ENCODE peak calls at places on chromosomes 4 and X, in seven cellular contexts. D is ovary; V is fibroblast of lung; Q is brain microvascular endothelial cell; X is suprapubic skin; L is PC-3; R is CD8-positive, alpha-beta T cell. A is an unnamed sample.

GRCh38 chrX:68018248-68019203 is 414.8 kb downstream of the OPHN1 start:
- DNase-seq in D (no peak), V (peak; percentile 7), Q (peak; percentile 18), X (no peak), L (peak; percentile 44), R (no peak), A (no peak)

GRCh38 chr4:186820371-186820990 is 96.8 kb upstream of the FAT1 start:
- DNase-seq in D (no peak), V (peak; percentile 77), Q (peak; percentile 77), X (no peak), L (no peak), R (no peak), A (no peak)

GRCh38 chrX:7147978-7148824 is at the start of gene PUDP:
- DNase-seq in D (peak; percentile 95), V (peak; percentile 71), Q (peak; percentile 80), X (peak; percentile 79), L (peak; percentile 84), R (peak; percentile 66), A (no peak)

GRCh38 chrX:152927858-152928760 is 30.2 kb downstream of the ZNF185 start:
- DNase-seq in D (no peak), V (no peak), Q (no peak), X (no peak), L (no peak), R (no peak), A (no peak)

GRCh38 chr4:158667651-158668198 is 4.0 kb downstream of the C4orf46 start:
- DNase-seq in D (no peak), V (no peak), Q (peak; percentile 16), X (no peak), L (peak; percentile 53), R (no peak), A (no peak)

GRCh38 chr4:38237139-38237538 is 276.9 kb downstream of the PTTG2 start:
- DNase-seq in D (no peak), V (peak; percentile 81), Q (peak; percentile 21), X (no peak), L (peak; percentile 80), R (no peak), A (peak; percentile 9)

GRCh38 chr4:81447551-81448266 is 24.0 kb downstream of the RASGEF1B start:
- DNase-seq in D (no peak), V (no peak), Q (peak; percentile 53), X (no peak), L (no peak), R (no peak), A (no peak)

GRCh38 chr4:143961084-143961483 is 55.7 kb upstream of the GYPE start:
- DNase-seq in D (no peak), V (no peak), Q (no peak), X (no peak), L (no peak), R (no peak), A (no peak)

GRCh38 chr4:3473943-3474335 is 10.8 kb downstream of the DOK7 start:
- DNase-seq in D (no peak), V (no peak), Q (no peak), X (no peak), L (no peak), R (no peak), A (no peak)

GRCh38 chr4:141311805-141312204 is 91.1 kb downstream of the ZNF330 start:
- DNase-seq in D (no peak), V (no peak), Q (no peak), X (no peak), L (no peak), R (no peak), A (no peak)

GRCh38 chr4:141314627-141315026 is 93.9 kb downstream of the ZNF330 start:
- DNase-seq in D (no peak), V (no peak), Q (no peak), X (no peak), L (no peak), R (no peak), A (no peak)

GRCh38 chr4:141306331-141306730 is 85.6 kb downstream of the ZNF330 start:
- DNase-seq in D (no peak), V (no peak), Q (no peak), X (no peak), L (no peak), R (no peak), A (no peak)

GRCh38 chr4:141307241-141307689 is 86.6 kb downstream of the ZNF330 start:
- DNase-seq in D (no peak), V (peak; percentile 90), Q (peak; percentile 62), X (no peak), L (peak; percentile 77), R (peak; percentile 17), A (peak; percentile 23)

DNA sequence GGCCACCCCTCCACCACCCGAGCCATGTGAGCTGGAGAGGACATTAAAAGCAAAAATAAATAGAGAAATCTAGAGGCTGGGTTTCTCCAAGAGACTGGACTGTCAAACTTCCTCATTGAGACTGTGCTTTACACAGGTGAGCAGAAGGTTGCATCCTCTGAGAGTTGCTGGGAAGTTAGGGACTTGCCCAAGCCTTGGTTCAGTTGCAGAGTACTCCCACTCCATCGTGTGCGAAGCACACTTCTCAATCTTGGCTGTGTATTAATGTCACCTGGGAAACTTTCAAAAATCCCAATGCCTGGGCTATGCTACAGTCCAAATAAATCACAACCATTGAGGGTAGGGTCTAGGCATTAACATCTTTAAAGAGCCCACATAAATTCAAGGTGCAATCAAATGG is 89.2 kb downstream of the ZNF330 start:
- DNase-seq in D (no peak), V (no peak), Q (no peak), X (no peak), L (no peak), R (no peak), A (no peak)
- H3K4me3 ChIP-seq in D (no peak overlapping the region), V (no peak overlapping the region), Q (no peak overlapping the region), X (no peak overlapping the region), L (no peak overlapping the region), R (no peak overlapping the region), A (no peak overlapping the region)

GRCh38 chr4:54660591-54660990 is 2.8 kb downstream of the KIT start:
- DNase-seq in D (no peak), V (no peak), Q (no peak), X (no peak), L (no peak), R (no peak), A (peak; percentile 9)
- H3K27me3 ChIP-seq in D (no peaks in the 10 kb centered on the region), V (peaks cover 15% of the 10 kb centered on the region), Q (no peaks in the 10 kb centered on the region), X (peaks cover 25% of the 10 kb centered on the region), L (peaks cover 63% of the 10 kb centered on the region), R (peaks cover 29% of the 10 kb centered on the region), A (peaks cover 11% of the 10 kb centered on the region)

GRCh38 chr4:156294577-156294976 is 340.9 kb upstream of the CTSO start:
- DNase-seq in D (no peak), V (peak; percentile 96), Q (peak; percentile 96), X (no peak), L (peak; percentile 70), R (no peak), A (no peak)
- TF ChIP-seq CTCF in D (no peak), V (peak; percentile 17), Q (peak; percentile 62), X (no peak), L (peak; percentile 55), R (no peak), A (peak; percentile 39)

DNA sequence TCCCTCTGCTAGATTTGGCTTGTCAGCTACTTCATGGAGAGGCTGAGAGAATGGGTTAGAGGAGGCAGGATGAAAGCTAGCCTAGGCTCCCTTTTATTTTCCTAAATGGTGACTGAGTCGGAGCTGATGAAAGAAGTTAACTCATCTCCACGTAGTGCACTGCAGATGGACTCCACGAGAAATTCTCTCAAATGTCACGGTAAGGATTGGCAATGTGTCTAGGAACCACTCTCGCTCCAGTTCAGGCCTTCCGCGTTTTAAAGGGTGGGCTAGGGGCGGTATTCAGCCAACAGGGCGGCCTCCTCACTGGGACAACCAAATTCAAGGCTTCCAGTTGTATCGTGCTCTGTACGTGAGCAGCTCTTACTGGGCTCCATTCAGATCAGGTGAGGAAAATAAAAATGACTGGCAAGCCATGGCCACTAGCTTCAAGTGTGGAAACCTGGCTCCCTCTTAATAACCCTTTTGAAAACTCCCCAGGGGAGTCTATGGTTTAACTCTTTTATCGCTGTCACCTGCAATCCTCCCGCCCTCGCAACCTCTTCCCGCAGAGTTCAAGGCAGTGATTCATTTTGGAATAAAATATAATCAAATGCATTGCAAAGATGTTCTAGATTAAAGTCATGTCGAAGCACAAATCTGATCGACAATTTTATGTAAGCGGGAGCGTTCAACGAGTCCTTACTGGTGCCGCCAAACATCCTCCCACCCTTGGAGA is 1.3 kb downstream of the SPOCK3 start:
- DNase-seq in D (no peak), V (no peak), Q (no peak), X (no peak), L (no peak), R (no peak), A (no peak)
- H3K4me3 ChIP-seq in D (no peak overlapping the region), V (peak overlapping the region; percentile 71), Q (peak overlapping the region; percentile 68), X (no peak overlapping the region), L (peak overlapping the region; percentile 89), R (no peak overlapping the region), A (no peak overlapping the region)

DNA sequence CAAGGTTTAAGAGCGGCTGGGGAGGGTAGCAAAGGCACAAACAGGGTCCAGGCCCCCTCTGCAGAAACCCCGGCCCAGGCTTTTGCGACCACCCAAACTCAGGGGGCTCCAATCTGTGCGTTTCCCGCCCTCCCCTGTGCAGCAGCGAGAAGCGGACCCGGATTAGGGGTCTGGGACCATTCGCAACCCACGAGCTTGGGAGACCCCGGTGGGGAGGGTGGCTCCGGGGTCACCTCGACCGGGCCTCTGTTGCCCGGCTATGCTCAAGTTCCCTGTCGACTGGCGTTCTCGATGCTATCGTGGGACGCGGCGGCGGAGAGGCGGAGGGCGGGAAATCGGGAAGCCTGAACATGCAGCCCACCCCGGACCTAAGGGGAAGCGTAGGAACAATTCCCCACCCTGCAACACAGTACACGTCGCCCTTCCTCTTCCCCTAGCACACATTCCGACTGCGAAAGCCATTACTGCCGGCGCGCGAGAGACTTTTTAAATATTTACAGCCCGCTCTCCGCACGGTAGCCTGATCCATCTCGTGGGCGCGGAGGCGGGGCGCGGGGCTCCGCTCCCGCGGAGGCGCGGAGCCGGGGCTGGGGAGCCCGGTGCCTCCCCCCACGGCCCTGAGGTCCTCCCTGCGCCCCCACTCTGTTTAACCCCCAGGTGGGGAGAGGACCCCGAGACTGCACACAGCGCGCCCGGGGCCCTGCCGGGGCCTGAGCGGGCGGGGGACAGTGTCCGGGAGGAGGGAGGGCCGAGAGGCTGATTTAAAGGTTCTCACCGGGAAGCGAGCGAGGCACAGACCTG is 48.1 kb upstream of the BCOR start:
- DNase-seq in D (no peak), V (no peak), Q (no peak), X (no peak), L (no peak), R (no peak), A (no peak)
- H3K27me3 ChIP-seq in D (no peaks in the 10 kb centered on the region), V (no peaks in the 10 kb centered on the region), Q (no peaks in the 10 kb centered on the region), X (no peaks in the 10 kb centered on the region), L (no peaks in the 10 kb centered on the region), R (no peaks in the 10 kb centered on the region), A (no peaks in the 10 kb centered on the region)

GRCh38 chr4:1767058-1767769 is 25.9 kb upstream of the FGFR3 start:
- DNase-seq in D (no peak), V (no peak), Q (no peak), X (no peak), L (no peak), R (no peak), A (no peak)

GRCh38 chr4:1768367-1769034 is 24.6 kb upstream of the FGFR3 start:
- DNase-seq in D (no peak), V (no peak), Q (no peak), X (no peak), L (no peak), R (no peak), A (no peak)

GRCh38 chr4:1769692-1770091 is 23.4 kb upstream of the FGFR3 start:
- DNase-seq in D (no peak), V (no peak), Q (no peak), X (no peak), L (no peak), R (no peak), A (no peak)

GRCh38 chr4:1766336-1767057 is 26.6 kb upstream of the FGFR3 start:
- DNase-seq in D (no peak), V (no peak), Q (no peak), X (no peak), L (no peak), R (no peak), A (no peak)

GRCh38 chr4:1767770-1768366 is 25.2 kb upstream of the FGFR3 start:
- DNase-seq in D (no peak), V (peak; percentile 20), Q (no peak), X (no peak), L (no peak), R (no peak), A (no peak)
- TF ChIP-seq CTCF in D (no peak), V (peak; percentile 33), Q (peak; percentile 66), X (peak; percentile 43), L (no peak), R (no peak), A (peak; percentile 56)

A was measured in BJ.